ENCODE peak calls at places on chromosomes 6 and 20, in seven cellular contexts. D is left colon, I is A549, G is HuH-7, S is RPMI7951, O is AG04450, N is body of pancreas. K is an unnamed sample.

GRCh38 chr20:53655909-53656652 is 62.4 kb upstream of the ZNF217 start:
- DNase-seq in D (no peak), G (no peak), N (no peak), S (no peak), I (no peak), O (no peak), K (no peak)

GRCh38 chr6:13544454-13545186 is 29.8 kb upstream of the SIRT5 start:
- DNase-seq in G (no peak), O (no peak), D (peak; percentile 28), N (no peak), S (no peak), I (no peak), K (no peak)

GRCh38 chr6:32194825-32195651 is 2.6 kb upstream of the GPSM3 start:
- DNase-seq in D (peak; percentile 61), S (peak; percentile 58), I (peak; percentile 66), N (no peak), O (no peak), G (peak; percentile 44), K (no peak)

GRCh38 chr6:18334251-18334650 is 52.9 kb upstream of the RNF144B start:
- DNase-seq in N (no peak), I (no peak), S (no peak), O (no peak), D (no peak), G (no peak), K (no peak)

GRCh38 chr6:72974276-72974675 is 251.0 kb downstream of the KHDC1L start:
- DNase-seq in G (no peak), O (no peak), S (no peak), N (no peak), D (no peak), I (no peak), K (peak; percentile 98)

GRCh38 chr6:5213851-5214507 is 46.8 kb downstream of the LYRM4 start:
- DNase-seq in S (no peak), G (no peak), D (no peak), N (no peak), I (no peak), O (peak; percentile 27), K (no peak)

GRCh38 chr6:97215157-97215769 is 67.8 kb downstream of the MMS22L start:
- DNase-seq in G (peak; percentile 22), O (peak; percentile 29), N (peak; percentile 33), I (peak; percentile 26), S (peak; percentile 43), D (peak; percentile 30), K (no peak)

GRCh38 chr6:134464690-134465411 is 146.9 kb upstream of the SGK1 start:
- DNase-seq in D (no peak), S (peak; percentile 76), G (no peak), O (peak; percentile 60), I (peak; percentile 76), N (no peak), K (no peak)

GRCh38 chr6:30006170-30007131 is 54.6 kb upstream of the POLR1H start:
- DNase-seq in N (peak; percentile 30), D (peak; percentile 49), G (no peak), O (no peak), I (no peak), S (peak; percentile 21), K (no peak)

GRCh38 chr6:11710221-11710836 is 68.3 kb downstream of the ADTRP start:
- DNase-seq in I (no peak), O (no peak), N (no peak), D (no peak), G (no peak), S (peak; percentile 74), K (no peak)

GRCh38 chr6:30703011-30703410 is 12.2 kb upstream of the NRM start:
- DNase-seq in N (no peak), I (no peak), O (no peak), D (no peak), G (no peak), S (no peak), K (no peak)

GRCh38 chr6:33437666-33438065 is 16.7 kb upstream of the ZBTB9 start:
- DNase-seq in I (no peak), O (no peak), S (no peak), G (no peak), D (no peak), N (no peak), K (no peak)

GRCh38 chr6:79608334-79609224 is 22.6 kb upstream of the SH3BGRL2 start:
- DNase-seq in D (peak; percentile 62), N (no peak), S (no peak), O (no peak), I (peak; percentile 45), G (peak; percentile 36), K (no peak)